ENCODE peak calls at places on chromosome 10, in six cellular contexts. One of them, this sample, is unnamed. For H3K36me3, the result is how much of the 10 kb centered on the place peaks cover.

GRCh38 chr10:90579602-90580242 is 278.1 kb downstream of the HTR7 start:
- DNase-seq in bronchial epithelial cell: peak
- DNase-seq in psoas muscle: no peak
- DNase-seq in CD8-positive, alpha-beta memory T cell: no peak
- DNase-seq in OCI-LY7: no peak
- DNase-seq in gastrocnemius medialis: no peak
- DNase-seq in this sample: no peak

GRCh38 chr10:21427804-21428481 is 97.5 kb downstream of the SKIDA1 start:
- DNase-seq in bronchial epithelial cell: peak
- DNase-seq in psoas muscle: no peak
- DNase-seq in CD8-positive, alpha-beta memory T cell: no peak
- DNase-seq in OCI-LY7: no peak
- DNase-seq in gastrocnemius medialis: no peak
- DNase-seq in this sample: no peak

GRCh38 chr10:84244651-84245270 is at the start of gene RGR:
- DNase-seq in bronchial epithelial cell: no peak
- DNase-seq in psoas muscle: no peak
- DNase-seq in CD8-positive, alpha-beta memory T cell: no peak
- DNase-seq in OCI-LY7: no peak
- DNase-seq in gastrocnemius medialis: peak
- DNase-seq in this sample: peak

GRCh38 chr10:83765711-83766110 is 373.6 kb upstream of the GHITM start:
- DNase-seq in bronchial epithelial cell: no peak
- DNase-seq in psoas muscle: no peak
- DNase-seq in CD8-positive, alpha-beta memory T cell: no peak
- DNase-seq in OCI-LY7: no peak
- DNase-seq in gastrocnemius medialis: no peak
- DNase-seq in this sample: no peak

GRCh38 chr10:59135275-59135674 is 41.2 kb upstream of the PHYHIPL start:
- DNase-seq in bronchial epithelial cell: no peak
- DNase-seq in psoas muscle: no peak
- DNase-seq in CD8-positive, alpha-beta memory T cell: no peak
- DNase-seq in OCI-LY7: no peak
- DNase-seq in gastrocnemius medialis: no peak
- DNase-seq in this sample: no peak

GRCh38 chr10:132702601-132703304 is 83.2 kb downstream of the NKX6-2 start:
- DNase-seq in bronchial epithelial cell: peak
- DNase-seq in psoas muscle: no peak
- DNase-seq in CD8-positive, alpha-beta memory T cell: no peak
- DNase-seq in OCI-LY7: no peak
- DNase-seq in gastrocnemius medialis: no peak
- DNase-seq in this sample: peak

GRCh38 chr10:52488606-52489485 is 174.8 kb downstream of the DKK1 start:
- DNase-seq in bronchial epithelial cell: peak
- DNase-seq in psoas muscle: no peak
- DNase-seq in CD8-positive, alpha-beta memory T cell: no peak
- DNase-seq in OCI-LY7: peak
- DNase-seq in gastrocnemius medialis: no peak
- DNase-seq in this sample: no peak

GRCh38 chr10:29951441-29951931 is 107.9 kb downstream of the JCAD start:
- DNase-seq in bronchial epithelial cell: peak
- DNase-seq in psoas muscle: peak
- DNase-seq in CD8-positive, alpha-beta memory T cell: no peak
- DNase-seq in OCI-LY7: no peak
- DNase-seq in gastrocnemius medialis: no peak
- DNase-seq in this sample: no peak

GRCh38 chr10:57222603-57223002 is 861.5 kb upstream of the ZWINT start:
- DNase-seq in bronchial epithelial cell: no peak
- DNase-seq in psoas muscle: no peak
- DNase-seq in CD8-positive, alpha-beta memory T cell: no peak
- DNase-seq in OCI-LY7: no peak
- DNase-seq in gastrocnemius medialis: no peak
- DNase-seq in this sample: no peak

GRCh38 chr10:1132584-1132983 is 76.4 kb downstream of the WDR37 start:
- DNase-seq in bronchial epithelial cell: no peak
- DNase-seq in psoas muscle: no peak
- DNase-seq in CD8-positive, alpha-beta memory T cell: no peak
- DNase-seq in OCI-LY7: no peak
- DNase-seq in gastrocnemius medialis: no peak
- DNase-seq in this sample: no peak

GRCh38 chr10:132916956-132917666 is 25.3 kb downstream of the CFAP46 start:
- DNase-seq in bronchial epithelial cell: no peak
- DNase-seq in psoas muscle: no peak
- DNase-seq in CD8-positive, alpha-beta memory T cell: no peak
- DNase-seq in OCI-LY7: no peak
- DNase-seq in gastrocnemius medialis: no peak
- DNase-seq in this sample: no peak

GRCh38 chr10:36178616-36179015 is 536.5 kb upstream of the FZD8 start:
- DNase-seq in bronchial epithelial cell: no peak
- DNase-seq in psoas muscle: no peak
- DNase-seq in CD8-positive, alpha-beta memory T cell: no peak
- DNase-seq in OCI-LY7: no peak
- DNase-seq in gastrocnemius medialis: no peak
- DNase-seq in this sample: no peak

GRCh38 chr10:116787893-116788665 is 45.7 kb upstream of the HSPA12A start:
- DNase-seq in bronchial epithelial cell: peak
- DNase-seq in psoas muscle: peak
- DNase-seq in CD8-positive, alpha-beta memory T cell: peak
- DNase-seq in OCI-LY7: peak
- DNase-seq in gastrocnemius medialis: peak
- DNase-seq in this sample: peak

GRCh38 chr10:129570185-129570584 is 103.1 kb downstream of the MGMT start:
- DNase-seq in bronchial epithelial cell: no peak
- DNase-seq in psoas muscle: no peak
- DNase-seq in CD8-positive, alpha-beta memory T cell: no peak
- DNase-seq in OCI-LY7: no peak
- DNase-seq in gastrocnemius medialis: no peak
- DNase-seq in this sample: no peak

GRCh38 chr10:79050896-79051555 is 17.7 kb upstream of the ZMIZ1 start:
- DNase-seq in bronchial epithelial cell: peak
- DNase-seq in psoas muscle: no peak
- DNase-seq in CD8-positive, alpha-beta memory T cell: no peak
- DNase-seq in OCI-LY7: no peak
- DNase-seq in gastrocnemius medialis: no peak
- DNase-seq in this sample: peak

GRCh38 chr10:927131-927530 is 4.4 kb downstream of the LARP4B start:
- DNase-seq in bronchial epithelial cell: no peak
- DNase-seq in psoas muscle: no peak
- DNase-seq in CD8-positive, alpha-beta memory T cell: no peak
- DNase-seq in OCI-LY7: no peak
- DNase-seq in gastrocnemius medialis: no peak
- DNase-seq in this sample: no peak

GRCh38 chr10:3455385-3456334 is 283.1 kb upstream of the PITRM1 start:
- DNase-seq in bronchial epithelial cell: no peak
- DNase-seq in psoas muscle: no peak
- DNase-seq in CD8-positive, alpha-beta memory T cell: no peak
- DNase-seq in OCI-LY7: no peak
- DNase-seq in gastrocnemius medialis: no peak
- DNase-seq in this sample: no peak

GRCh38 chr10:111233439-111233838 is 156.6 kb downstream of the ADRA2A start:
- DNase-seq in bronchial epithelial cell: no peak
- DNase-seq in psoas muscle: no peak
- DNase-seq in CD8-positive, alpha-beta memory T cell: no peak
- DNase-seq in OCI-LY7: no peak
- DNase-seq in gastrocnemius medialis: no peak
- DNase-seq in this sample: no peak

GRCh38 chr10:130689743-130690626 is 553.8 kb downstream of the GLRX3 start:
- DNase-seq in bronchial epithelial cell: no peak
- DNase-seq in psoas muscle: no peak
- DNase-seq in CD8-positive, alpha-beta memory T cell: no peak
- DNase-seq in OCI-LY7: no peak
- DNase-seq in gastrocnemius medialis: no peak
- DNase-seq in this sample: no peak

GRCh38 chr10:84076540-84077195 is 62.6 kb upstream of the GHITM start:
- DNase-seq in bronchial epithelial cell: peak
- DNase-seq in psoas muscle: no peak
- DNase-seq in CD8-positive, alpha-beta memory T cell: no peak
- DNase-seq in OCI-LY7: peak
- DNase-seq in gastrocnemius medialis: peak
- DNase-seq in this sample: no peak

GRCh38 chr10:79260803-79261740 is 86.2 kb upstream of the PPIF start:
- DNase-seq in bronchial epithelial cell: no peak
- DNase-seq in psoas muscle: no peak
- DNase-seq in CD8-positive, alpha-beta memory T cell: no peak
- DNase-seq in OCI-LY7: no peak
- DNase-seq in gastrocnemius medialis: no peak
- DNase-seq in this sample: no peak

GRCh38 chr10:103543617-103544525 is 50.4 kb downstream of the NEURL1 start:
- DNase-seq in bronchial epithelial cell: no peak
- DNase-seq in psoas muscle: no peak
- DNase-seq in CD8-positive, alpha-beta memory T cell: no peak
- DNase-seq in OCI-LY7: no peak
- DNase-seq in gastrocnemius medialis: no peak
- DNase-seq in this sample: no peak

GRCh38 chr10:100528123-100528884 is 1.4 kb downstream of the NDUFB8 start:
- DNase-seq in bronchial epithelial cell: peak
- DNase-seq in psoas muscle: no peak
- DNase-seq in CD8-positive, alpha-beta memory T cell: no peak
- DNase-seq in OCI-LY7: no peak
- DNase-seq in gastrocnemius medialis: no peak
- DNase-seq in this sample: no peak

GRCh38 chr10:70816220-70816894 is 609 bp downstream of the SGPL1 start:
- DNase-seq in bronchial epithelial cell: peak
- DNase-seq in psoas muscle: peak
- DNase-seq in CD8-positive, alpha-beta memory T cell: peak
- DNase-seq in OCI-LY7: peak
- DNase-seq in gastrocnemius medialis: peak
- DNase-seq in this sample: peak

GRCh38 chr10:3750352-3750816 is 34.6 kb downstream of the KLF6 start:
- DNase-seq in bronchial epithelial cell: no peak
- DNase-seq in psoas muscle: no peak
- DNase-seq in CD8-positive, alpha-beta memory T cell: no peak
- DNase-seq in OCI-LY7: no peak
- DNase-seq in gastrocnemius medialis: no peak
- DNase-seq in this sample: no peak

GRCh38 chr10:93762979-93763391 is 5.2 kb downstream of the LGI1 start:
- DNase-seq in bronchial epithelial cell: peak
- DNase-seq in psoas muscle: no peak
- DNase-seq in CD8-positive, alpha-beta memory T cell: no peak
- DNase-seq in OCI-LY7: no peak
- DNase-seq in gastrocnemius medialis: no peak
- DNase-seq in this sample: no peak

GRCh38 chr10:11601670-11602069 is 9.8 kb downstream of the USP6NL start:
- DNase-seq in bronchial epithelial cell: no peak
- DNase-seq in psoas muscle: no peak
- DNase-seq in CD8-positive, alpha-beta memory T cell: no peak
- DNase-seq in OCI-LY7: no peak
- DNase-seq in gastrocnemius medialis: no peak
- DNase-seq in this sample: no peak

GRCh38 chr10:48503293-48503911 is 101.5 kb downstream of the ARHGAP22 start:
- DNase-seq in bronchial epithelial cell: no peak
- DNase-seq in psoas muscle: no peak
- DNase-seq in CD8-positive, alpha-beta memory T cell: no peak
- DNase-seq in OCI-LY7: no peak
- DNase-seq in gastrocnemius medialis: no peak
- DNase-seq in this sample: no peak

DNA sequence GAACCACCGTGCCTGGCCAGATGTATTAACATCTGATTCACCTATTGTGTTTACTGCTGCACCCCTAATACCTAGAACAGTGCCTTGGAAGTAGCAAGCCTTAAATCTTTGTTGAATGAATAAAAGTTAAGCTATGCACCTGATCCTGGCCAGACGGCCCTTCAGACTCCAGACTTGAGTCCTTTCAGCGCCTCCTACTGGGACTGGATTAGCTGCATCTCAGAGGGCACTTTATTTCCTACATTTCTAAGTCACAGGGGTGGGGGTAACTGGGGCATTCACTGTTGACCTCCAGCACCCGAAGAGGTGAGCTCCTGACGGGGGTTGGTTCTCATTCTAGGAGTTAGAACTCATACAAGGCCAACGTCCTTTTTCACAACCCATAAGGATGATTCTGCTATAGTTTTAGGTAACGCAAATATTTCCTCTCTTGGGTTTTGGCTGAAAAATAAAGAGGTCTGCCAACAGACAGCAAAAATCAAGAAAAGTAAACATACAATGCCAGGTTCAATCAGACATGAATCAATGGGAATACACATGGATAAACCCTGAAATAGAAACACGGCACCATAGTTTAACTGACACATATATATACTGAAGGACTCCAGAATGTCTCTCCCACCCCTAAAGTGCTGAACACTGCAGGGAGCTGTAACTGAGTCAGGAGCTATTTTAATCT is 48.0 kb upstream of the DLG5 start:
- DNase-seq in bronchial epithelial cell: peak
- DNase-seq in psoas muscle: no peak
- DNase-seq in CD8-positive, alpha-beta memory T cell: no peak
- DNase-seq in OCI-LY7: peak
- DNase-seq in gastrocnemius medialis: no peak
- DNase-seq in this sample: no peak
- H3K36me3 ChIP-seq in bronchial epithelial cell: under half
- H3K36me3 ChIP-seq in psoas muscle: under half
- H3K36me3 ChIP-seq in CD8-positive, alpha-beta memory T cell: under half
- H3K36me3 ChIP-seq in OCI-LY7: half or more
- H3K36me3 ChIP-seq in gastrocnemius medialis: under half
- H3K36me3 ChIP-seq in this sample: under half

GRCh38 chr10:60194421-60194820 is 195.3 kb downstream of the ANK3 start:
- DNase-seq in bronchial epithelial cell: no peak
- DNase-seq in psoas muscle: no peak
- DNase-seq in CD8-positive, alpha-beta memory T cell: no peak
- DNase-seq in OCI-LY7: no peak
- DNase-seq in gastrocnemius medialis: no peak
- DNase-seq in this sample: no peak
- H3K36me3 ChIP-seq in bronchial epithelial cell: under half
- H3K36me3 ChIP-seq in psoas muscle: under half
- H3K36me3 ChIP-seq in CD8-positive, alpha-beta memory T cell: under half
- H3K36me3 ChIP-seq in OCI-LY7: under half
- H3K36me3 ChIP-seq in gastrocnemius medialis: under half
- H3K36me3 ChIP-seq in this sample: under half

GRCh38 chr10:6215683-6216484 is 13.2 kb downstream of the PFKFB3 start:
- DNase-seq in bronchial epithelial cell: no peak
- DNase-seq in psoas muscle: no peak
- DNase-seq in CD8-positive, alpha-beta memory T cell: no peak
- DNase-seq in OCI-LY7: no peak
- DNase-seq in gastrocnemius medialis: no peak
- DNase-seq in this sample: no peak
- H3K36me3 ChIP-seq in bronchial epithelial cell: half or more
- H3K36me3 ChIP-seq in psoas muscle: under half
- H3K36me3 ChIP-seq in CD8-positive, alpha-beta memory T cell: under half
- H3K36me3 ChIP-seq in OCI-LY7: half or more
- H3K36me3 ChIP-seq in gastrocnemius medialis: half or more
- H3K36me3 ChIP-seq in this sample: half or more

DNA sequence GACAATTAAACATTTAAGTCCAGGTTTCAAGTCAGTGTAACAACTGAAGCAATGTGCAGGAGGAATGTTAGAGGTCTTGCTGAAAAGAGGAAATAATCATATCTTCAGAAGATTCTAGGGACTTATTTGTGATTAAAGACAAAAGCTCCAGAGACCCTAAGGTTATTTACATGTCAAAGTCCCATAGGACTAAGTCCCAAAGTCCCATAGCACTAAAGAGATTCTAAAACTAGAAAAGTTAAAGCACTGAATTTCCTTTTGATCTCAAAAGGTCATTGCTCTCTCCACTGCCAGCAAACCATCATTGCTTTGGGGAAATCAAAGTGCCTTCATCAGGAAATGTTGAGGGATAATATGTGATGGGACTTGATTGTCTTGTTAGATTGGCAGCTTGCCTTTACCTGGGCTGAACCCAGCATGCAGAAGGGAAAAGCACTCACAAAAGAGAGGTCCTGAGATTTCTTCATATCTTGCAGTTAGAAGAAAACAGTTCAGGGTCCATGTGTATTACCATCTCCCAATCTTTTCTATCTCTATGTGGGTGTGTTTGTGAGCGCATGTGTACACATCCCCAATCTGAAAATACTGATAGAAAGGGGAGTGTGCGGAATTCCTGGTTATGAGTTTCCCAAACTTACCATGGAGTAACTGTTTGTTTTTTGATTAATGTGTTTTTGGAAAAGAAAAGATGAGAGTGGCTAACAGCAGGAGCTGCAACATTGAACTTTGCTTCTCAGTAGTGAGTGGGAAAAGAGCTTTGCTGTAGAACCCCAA is 21.8 kb downstream of the NUDT13 start:
- DNase-seq in bronchial epithelial cell: no peak
- DNase-seq in psoas muscle: no peak
- DNase-seq in CD8-positive, alpha-beta memory T cell: no peak
- DNase-seq in OCI-LY7: no peak
- DNase-seq in gastrocnemius medialis: no peak
- DNase-seq in this sample: no peak
- H3K36me3 ChIP-seq in bronchial epithelial cell: under half
- H3K36me3 ChIP-seq in psoas muscle: under half
- H3K36me3 ChIP-seq in CD8-positive, alpha-beta memory T cell: under half
- H3K36me3 ChIP-seq in OCI-LY7: half or more
- H3K36me3 ChIP-seq in gastrocnemius medialis: half or more
- H3K36me3 ChIP-seq in this sample: half or more